ENCODE peak calls at places on chromosomes 7 and 10, in six cellular contexts. C, A, F, J, Z and U are unnamed samples. For H3K9me3, the result is how much of the 10 kb centered on the place peaks cover.

GRCh38 chr7:87474533-87475358 is 734 bp downstream of the ABCB4 start:
- DNase-seq in Z (no peak), F (no peak), C (no peak), J (no peak), A (no peak), U (no peak)

GRCh38 chr10:12782537-12782936 is 219.0 kb downstream of the CCDC3 start:
- DNase-seq in Z (no peak), A (peak), J (no peak), F (no peak), C (peak), U (no peak)

GRCh38 chr10:79102056-79102874 is 33.5 kb downstream of the ZMIZ1 start:
- DNase-seq in Z (no peak), A (peak), F (no peak), J (peak), C (no peak), U (no peak)

GRCh38 chr10:43700306-43700705 is 51.6 kb upstream of the ZNF32 start:
- DNase-seq in A (no peak), J (no peak), Z (no peak), C (no peak), F (no peak), U (no peak)

GRCh38 chr7:68963547-68963946 is 634.7 kb upstream of the AUTS2 start:
- DNase-seq in C (no peak), Z (no peak), J (no peak), A (no peak), F (no peak), U (no peak)

GRCh38 chr7:51141451-51141971 is 175.1 kb downstream of the COBL start:
- DNase-seq in Z (no peak), J (no peak), C (no peak), A (peak), F (no peak), U (no peak)

GRCh38 chr10:91901784-91902677 is 7.3 kb downstream of the FGFBP3 start:
- DNase-seq in J (peak), Z (no peak), C (no peak), A (no peak), F (no peak), U (no peak)

GRCh38 chr7:130180571-130180971 is 24.6 kb downstream of the TMEM209 start:
- DNase-seq in Z (no peak), F (no peak), J (no peak), C (no peak), A (no peak), U (no peak)

GRCh38 chr7:106895246-106895864 is 30.3 kb downstream of the PIK3CG start:
- DNase-seq in J (peak), F (no peak), Z (no peak), A (no peak), C (no peak), U (no peak)

GRCh38 chr10:119782981-119783664 is 57.3 kb downstream of the INPP5F start:
- DNase-seq in Z (no peak), A (no peak), F (no peak), C (no peak), J (no peak), U (no peak)

GRCh38 chr7:145850636-145851035 is 266.0 kb upstream of the CNTNAP2 start:
- DNase-seq in F (no peak), C (no peak), A (no peak), J (no peak), Z (no peak), U (no peak)

GRCh38 chr10:77247076-77247561 is 390.5 kb downstream of the KCNMA1 start:
- DNase-seq in F (no peak), C (no peak), Z (no peak), A (peak), J (no peak), U (no peak)

GRCh38 chr10:13103554-13103953 is 3.6 kb downstream of the OPTN start:
- DNase-seq in F (no peak), Z (no peak), J (no peak), C (no peak), A (no peak), U (no peak)

GRCh38 chr7:157759246-157759805 is 422.5 kb downstream of the DNAJB6 start:
- DNase-seq in F (no peak), J (no peak), C (peak), Z (no peak), A (no peak), U (no peak)

GRCh38 chr7:157755741-157756140 is 418.9 kb downstream of the DNAJB6 start:
- DNase-seq in A (no peak), Z (no peak), C (no peak), F (no peak), J (no peak), U (no peak)

GRCh38 chr7:157757776-157758467 is 421.1 kb downstream of the DNAJB6 start:
- DNase-seq in J (no peak), A (no peak), F (no peak), C (no peak), Z (no peak), U (no peak)

GRCh38 chr7:157758468-157759245 is 421.9 kb downstream of the DNAJB6 start:
- DNase-seq in C (no peak), J (no peak), F (no peak), A (no peak), Z (no peak), U (no peak)

GRCh38 chr7:157757211-157757610 is 420.4 kb downstream of the DNAJB6 start:
- DNase-seq in F (no peak), C (no peak), J (no peak), A (no peak), Z (no peak), U (no peak)
- H3K9me3 ChIP-seq in F (under half), C (under half), J (under half), A (under half), Z (under half), U (under half)

DNA sequence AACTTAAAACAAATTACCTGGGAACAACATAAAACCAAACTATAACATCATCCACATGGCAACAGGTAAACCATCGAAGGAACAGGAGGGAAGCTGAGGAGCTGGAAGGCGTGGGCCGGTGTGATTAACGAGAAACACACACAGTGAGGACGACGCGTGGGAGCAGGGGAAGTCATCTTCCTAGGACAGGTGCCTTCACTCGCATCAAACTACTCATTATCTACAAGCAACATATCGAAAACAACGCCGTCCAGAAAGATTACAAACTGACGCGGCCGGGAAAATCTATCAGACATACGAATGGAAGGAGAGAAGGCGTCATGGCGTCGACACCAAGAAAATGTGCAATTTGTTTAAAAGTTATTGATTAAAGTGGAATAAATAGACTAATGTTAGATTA is 581.5 kb downstream of the DNAJB6 start:
- DNase-seq in C (no peak), Z (no peak), F (no peak), J (no peak), A (no peak), U (no peak)
- H3K9me3 ChIP-seq in C (under half), Z (under half), F (under half), J (under half), A (under half), U (under half)

DNA sequence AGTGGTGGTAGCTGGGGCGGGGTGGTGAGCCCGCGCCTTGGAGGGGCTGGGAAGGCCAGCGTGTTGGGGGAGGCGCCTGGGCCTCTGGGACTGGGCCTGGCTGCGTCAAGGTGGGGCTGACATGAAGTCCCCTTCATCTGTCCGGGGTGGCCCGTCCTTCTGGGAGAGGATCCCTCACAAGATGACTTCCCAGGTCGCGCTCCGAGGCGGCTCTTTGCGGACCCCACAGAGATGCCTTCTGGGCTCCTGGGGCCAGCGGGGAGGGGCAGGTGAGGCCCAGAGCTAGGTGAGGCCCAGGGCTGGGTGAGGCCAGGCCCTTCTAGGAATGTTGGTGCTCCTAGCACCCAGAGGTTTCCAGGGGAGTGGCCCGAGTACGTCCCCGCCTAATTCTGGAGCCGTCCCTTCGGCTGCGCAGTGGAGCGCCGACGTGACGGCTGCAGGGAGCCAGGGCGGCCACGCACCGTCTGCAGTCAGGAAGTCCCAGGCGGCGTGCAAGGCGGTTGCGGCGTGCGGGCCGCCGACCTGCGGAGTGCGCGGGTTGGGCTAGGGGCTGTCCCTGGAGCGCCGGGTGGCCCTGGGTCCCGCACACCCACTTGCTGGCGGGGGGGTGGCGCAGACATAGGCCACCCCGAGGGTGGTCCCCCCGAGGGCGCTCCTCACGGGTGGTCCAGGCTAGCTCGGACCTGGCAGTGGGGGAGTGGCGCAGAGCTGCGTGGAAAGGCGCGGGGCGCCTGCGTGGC is 58.3 kb upstream of the NUPR2 start:
- DNase-seq in Z (no peak), A (no peak), F (no peak), J (no peak), C (no peak), U (no peak)
- H3K9me3 ChIP-seq in Z (under half), A (under half), F (under half), J (under half), C (under half), U (under half)

DNA sequence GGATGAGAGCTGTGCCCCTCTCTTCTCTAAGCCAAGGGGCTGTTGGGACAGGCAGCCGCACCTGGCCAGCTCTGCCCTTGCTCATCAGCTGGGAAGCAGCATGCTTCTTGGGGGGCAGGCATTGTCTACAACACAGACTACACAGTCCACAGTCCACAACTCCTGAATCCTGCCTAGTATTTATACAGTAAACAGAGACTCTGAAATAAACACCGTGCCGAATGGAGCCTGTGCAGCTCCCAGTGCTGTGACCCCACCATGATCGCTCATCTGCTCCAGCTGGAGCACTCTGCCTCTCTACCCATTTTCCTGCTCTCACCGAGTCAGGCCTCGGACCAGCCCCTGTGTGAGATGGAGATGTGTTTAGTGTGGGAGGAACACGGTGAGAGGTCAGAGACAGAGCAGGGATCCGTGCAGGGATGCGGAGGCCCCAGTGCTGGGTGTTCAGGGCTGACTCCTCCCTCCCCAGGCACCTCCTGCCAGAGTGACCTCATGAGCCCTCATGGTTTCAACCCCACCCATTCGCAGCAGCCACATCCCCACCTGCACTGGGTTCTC is 608.0 kb downstream of the DNAJB6 start:
- DNase-seq in F (no peak), A (no peak), C (no peak), Z (no peak), J (no peak), U (no peak)
- H3K9me3 ChIP-seq in F (under half), A (under half), C (under half), Z (under half), J (under half), U (under half)

GRCh38 chr10:38127812-38128211 is 33.7 kb downstream of the ZNF37A start:
- DNase-seq in Z (no peak), A (no peak), F (no peak), J (no peak), C (no peak), U (no peak)
- H3K9me3 ChIP-seq in Z (under half), A (under half), F (under half), J (half or more), C (half or more), U (under half)

GRCh38 chr7:46461334-46461777 is 540.3 kb upstream of the IGFBP3 start:
- DNase-seq in F (no peak), A (no peak), C (no peak), Z (no peak), J (no peak), U (no peak)
- H3K9me3 ChIP-seq in F (under half), A (under half), C (under half), Z (under half), J (under half), U (under half)